ENCODE peak calls at places on chromosomes 16 and 17, in nine cellular contexts. U is thyroid gland; C is uterus; E is heart left ventricle; J is effector memory CD4-positive, alpha-beta T cell; P is CD4-positive, alpha-beta memory T cell; S is neuronal stem cell; B is pancreas; O is A549. K is an unnamed sample. For H3K9me3, the result is how much of the 10 kb centered on the place peaks cover.

GRCh38 chr16:1913327-1914083 is 4.7 kb downstream of the HS3ST6 start:
- DNase-seq in C (no peak), O (no peak), P (no peak), E (no peak), J (no peak), U (peak), S (no peak), B (peak), K (no peak)

GRCh38 chr16:58464916-58465731 is 34.8 kb upstream of the NDRG4 start:
- DNase-seq in C (peak), U (no peak), E (peak), O (peak), P (no peak), B (no peak), S (peak), J (no peak), K (peak)

GRCh38 chr17:1480747-1481465 is 11.6 kb downstream of the MYO1C start:
- DNase-seq in O (no peak), J (no peak), C (peak), P (no peak), U (no peak), S (no peak), B (no peak), E (no peak), K (peak)

GRCh38 chr17:45895304-45895968 is 1.1 kb downstream of the MAPT start:
- DNase-seq in S (peak), U (peak), B (no peak), C (no peak), O (peak), E (no peak), J (no peak), P (peak), K (peak)

GRCh38 chr16:72188512-72188911 is 16.6 kb upstream of the PMFBP1 start:
- DNase-seq in J (no peak), B (no peak), C (no peak), O (no peak), P (no peak), S (no peak), E (no peak), U (no peak), K (no peak)

GRCh38 chr16:11916524-11917285 is 949 bp upstream of the GSPT1 start:
- DNase-seq in O (peak), E (no peak), U (no peak), S (no peak), B (peak), P (no peak), C (no peak), J (no peak), K (peak)

GRCh38 chr16:18800674-18801196 is 614 bp downstream of the ARL6IP1 start:
- DNase-seq in E (no peak), C (no peak), P (no peak), U (peak), J (no peak), O (no peak), B (no peak), S (peak), K (peak)

GRCh38 chr16:85485379-85485778 is 127.7 kb upstream of the GSE1 start:
- DNase-seq in E (no peak), U (no peak), O (no peak), C (no peak), S (no peak), B (no peak), J (no peak), P (no peak), K (no peak)

GRCh38 chr16:66247516-66248089 is 118.9 kb upstream of the CDH5 start:
- DNase-seq in C (peak), U (no peak), S (no peak), P (no peak), J (no peak), E (no peak), B (no peak), O (no peak), K (peak)

GRCh38 chr17:76678330-76678729 is 32.4 kb downstream of the MXRA7 start:
- DNase-seq in S (no peak), U (no peak), P (peak), E (no peak), J (peak), C (no peak), O (no peak), B (no peak), K (no peak)

GRCh38 chr16:11672206-11673090 is 4.2 kb downstream of the SNN start:
- DNase-seq in P (peak), E (no peak), U (no peak), S (no peak), O (no peak), J (no peak), B (peak), C (no peak), K (no peak)

GRCh38 chr17:79829457-79829856 is 9.8 kb downstream of the CBX4 start:
- DNase-seq in B (no peak), C (no peak), J (no peak), S (no peak), U (no peak), O (no peak), P (no peak), E (no peak), K (no peak)

GRCh38 chr17:16649585-16649984 is 4.1 kb downstream of the ZNF624 start:
- DNase-seq in O (no peak), B (no peak), U (no peak), E (no peak), S (no peak), C (no peak), P (no peak), J (no peak), K (no peak)

GRCh38 chr16:71440669-71441347 is 1.0 kb downstream of the TLE7 start:
- DNase-seq in P (no peak), S (no peak), U (no peak), B (no peak), O (no peak), J (no peak), E (no peak), C (no peak), K (no peak)

GRCh38 chr16:75053791-75054555 is 55.1 kb downstream of the ZNRF1 start:
- DNase-seq in C (no peak), E (peak), S (no peak), B (no peak), P (no peak), O (no peak), J (no peak), U (peak), K (no peak)

GRCh38 chr17:49260922-49261291 is 30.3 kb upstream of the PHOSPHO1 start:
- DNase-seq in C (no peak), J (no peak), P (peak), B (no peak), U (peak), O (no peak), E (no peak), S (no peak), K (no peak)

GRCh38 chr17:12545877-12546513 is 119.7 kb upstream of the MYOCD start:
- DNase-seq in U (peak), S (peak), O (peak), E (no peak), B (peak), C (no peak), P (no peak), J (no peak), K (peak)

GRCh38 chr17:7620835-7621234 is 6.1 kb upstream of the FXR2 start:
- DNase-seq in B (no peak), P (no peak), O (no peak), J (no peak), E (no peak), C (no peak), U (no peak), S (no peak), K (no peak)

GRCh38 chr17:79927136-79927661 is 88.0 kb upstream of the CBX4 start:
- DNase-seq in C (no peak), E (no peak), U (no peak), B (no peak), O (no peak), S (no peak), P (no peak), J (no peak), K (no peak)

GRCh38 chr16:1300664-1301476 is 8.6 kb upstream of the UBE2I start:
- DNase-seq in S (peak), U (peak), E (peak), B (peak), C (no peak), J (peak), O (peak), P (peak), K (peak)

GRCh38 chr17:50956750-50957523 is 90.8 kb upstream of the TOB1 start:
- DNase-seq in S (no peak), E (peak), P (peak), J (peak), O (peak), B (no peak), U (peak), C (peak), K (peak)

GRCh38 chr17:21453144-21453982 is 77.2 kb downstream of the KCNJ12 start:
- DNase-seq in U (no peak), S (no peak), P (no peak), E (no peak), J (no peak), C (no peak), B (no peak), O (no peak), K (no peak)

GRCh38 chr17:8981443-8981842 is 15.9 kb upstream of the PIK3R5 start:
- DNase-seq in C (no peak), P (no peak), B (no peak), O (no peak), E (no peak), J (no peak), S (no peak), U (no peak), K (no peak)

GRCh38 chr17:49589556-49589885 is 13.8 kb downstream of the NXPH3 start:
- DNase-seq in O (no peak), E (no peak), U (no peak), J (no peak), B (no peak), P (no peak), C (no peak), S (no peak), K (no peak)

GRCh38 chr17:79042421-79043190 is 18.6 kb downstream of the C1QTNF1 start:
- DNase-seq in U (peak), B (peak), C (peak), J (peak), E (peak), O (peak), S (no peak), P (peak), K (peak)

GRCh38 chr16:678858-679807 is 1.1 kb upstream of the STUB1 start:
- DNase-seq in C (peak), E (peak), P (no peak), B (peak), J (peak), O (no peak), S (peak), U (peak), K (peak)

GRCh38 chr16:359871-360697 is 7.6 kb upstream of the AXIN1 start:
- DNase-seq in O (no peak), U (no peak), B (no peak), E (no peak), J (no peak), S (no peak), P (no peak), C (no peak), K (no peak)

GRCh38 chr16:84995666-84996065 is 15.7 kb downstream of the ZDHHC7 start:
- DNase-seq in U (no peak), C (no peak), J (no peak), P (peak), O (no peak), B (no peak), S (no peak), E (peak), K (no peak)

GRCh38 chr17:39404542-39405378 is 3.3 kb upstream of the FBXL20 start:
- DNase-seq in P (no peak), E (no peak), S (no peak), O (peak), U (no peak), B (no peak), C (no peak), J (no peak), K (peak)

GRCh38 chr16:89491238-89491869 is 993 bp upstream of the ANKRD11 start:
- DNase-seq in E (no peak), U (no peak), O (peak), C (no peak), J (no peak), S (peak), B (no peak), P (no peak), K (no peak)

GRCh38 chr16:53417011-53417410 is 17.3 kb upstream of the RBL2 start:
- DNase-seq in U (no peak), O (no peak), P (no peak), S (no peak), B (no peak), C (no peak), J (no peak), E (no peak), K (no peak)

DNA sequence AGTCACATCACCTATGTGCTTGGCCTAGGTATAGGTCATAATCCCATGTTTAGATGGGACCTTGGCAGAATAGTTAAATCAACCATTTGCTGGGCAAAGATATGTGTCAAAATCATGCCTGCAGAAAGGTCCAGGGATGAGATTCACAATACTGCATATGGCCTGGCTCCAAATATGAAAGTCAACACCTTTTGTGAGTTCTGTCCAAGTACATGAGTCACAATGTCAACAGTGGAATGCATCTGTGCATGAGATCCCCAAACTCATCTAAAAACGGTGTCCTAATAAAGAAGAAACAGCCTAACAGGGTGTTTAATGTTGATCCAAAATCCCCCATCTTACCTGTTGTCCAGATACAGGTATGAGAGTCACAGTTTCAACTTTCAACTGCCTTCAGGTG is 1847.5 kb downstream of the TP53TG3F start:
- DNase-seq in C (no peak), S (no peak), U (no peak), E (no peak), J (no peak), B (no peak), P (no peak), O (no peak), K (no peak)
- H3K9me3 ChIP-seq in C (under half), S (half or more), U (under half), E (under half), J (under half), B (under half), P (under half), O (under half), K (under half)

DNA sequence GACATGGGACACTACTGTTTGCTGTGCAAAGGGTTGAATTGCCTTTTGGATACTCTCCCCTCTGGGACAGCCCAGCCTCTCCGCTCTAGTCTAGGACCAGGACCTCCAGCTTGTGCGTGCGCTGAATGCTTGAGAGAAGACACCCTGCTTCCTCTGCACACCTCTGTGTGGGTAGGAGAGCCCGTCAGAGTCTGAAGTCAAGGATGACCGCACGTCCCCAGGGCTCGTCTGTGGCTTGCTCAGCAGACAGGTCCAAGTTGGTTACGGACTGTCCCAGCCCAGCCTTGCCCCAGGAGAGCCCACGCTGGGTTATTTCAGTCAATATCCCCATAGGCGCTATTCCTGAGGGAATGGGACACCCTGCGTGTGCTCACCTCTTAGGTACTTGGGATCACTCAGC is 3.7 kb downstream of the C16orf89 start:
- DNase-seq in S (no peak), O (no peak), E (no peak), J (no peak), C (no peak), B (no peak), P (no peak), U (peak), K (no peak)
- H3K9me3 ChIP-seq in S (under half), O (under half), E (under half), J (under half), C (under half), B (under half), P (under half), U (under half), K (under half)

DNA sequence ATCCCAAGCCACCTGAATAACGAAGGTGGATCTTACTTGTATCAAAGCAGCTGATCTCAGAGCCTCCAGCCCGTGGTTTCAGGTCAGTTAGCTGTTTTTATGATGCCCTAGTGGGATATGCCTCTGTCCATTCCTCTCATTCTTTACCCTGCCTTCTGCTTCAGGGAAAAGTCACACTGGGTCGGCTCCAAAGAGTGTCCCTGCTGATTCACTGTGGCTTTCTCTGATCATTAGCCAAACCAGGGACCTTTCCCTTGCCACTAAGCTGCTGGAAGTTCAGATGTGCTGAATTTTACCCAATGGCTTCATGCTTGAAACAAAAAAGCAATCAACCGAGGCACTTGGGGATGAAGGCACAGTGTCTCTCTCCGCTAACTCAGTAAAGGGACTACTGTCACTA is 170.2 kb upstream of the SALL1 start:
- DNase-seq in C (no peak), B (no peak), U (no peak), J (no peak), S (no peak), O (no peak), P (no peak), E (no peak), K (no peak)
- H3K9me3 ChIP-seq in C (under half), B (under half), U (under half), J (under half), S (under half), O (under half), P (under half), E (under half), K (under half)

DNA sequence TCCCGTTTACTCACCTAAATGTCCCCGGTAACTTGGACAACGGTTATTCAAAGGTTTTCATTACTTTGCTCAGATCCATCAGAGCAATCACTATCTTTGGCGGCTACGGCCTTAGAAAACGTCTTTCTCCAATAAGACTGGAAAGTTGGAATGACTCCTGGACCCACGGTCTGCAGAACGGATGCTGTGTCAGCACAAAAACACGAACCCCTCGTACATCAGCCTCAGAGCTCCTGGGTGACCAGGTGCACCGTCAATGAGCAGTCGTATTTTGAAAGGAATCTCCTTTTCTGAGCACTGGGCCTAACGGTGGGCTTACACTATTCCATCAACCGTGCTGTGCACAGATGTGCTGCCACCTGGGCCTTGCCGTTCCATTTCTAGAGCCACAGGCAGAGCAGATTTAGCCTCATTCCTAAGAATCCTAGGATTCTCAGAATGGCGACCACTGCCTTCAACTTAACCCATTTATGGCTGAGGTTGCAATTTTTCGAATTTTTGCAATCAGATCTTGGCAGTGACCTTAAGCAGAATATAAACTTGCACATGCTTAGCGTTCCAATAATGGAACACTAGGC is 110.8 kb upstream of the ZNF750 start:
- DNase-seq in S (no peak), B (no peak), C (peak), U (no peak), J (no peak), O (no peak), E (no peak), P (no peak), K (no peak)
- H3K9me3 ChIP-seq in S (under half), B (under half), C (under half), U (under half), J (under half), O (half or more), E (under half), P (under half), K (half or more)

GRCh38 chr17:32988481-32989101 is 3.1 kb upstream of the SPACA3 start:
- DNase-seq in C (no peak), U (no peak), O (no peak), B (no peak), S (no peak), J (no peak), P (no peak), E (no peak), K (no peak)
- H3K9me3 ChIP-seq in C (under half), U (under half), O (under half), B (under half), S (under half), J (under half), P (under half), E (under half), K (under half)

GRCh38 chr16:35788381-35788780 is 2329.0 kb downstream of the TP53TG3F start:
- DNase-seq in O (no peak), P (no peak), C (no peak), J (no peak), U (no peak), E (no peak), S (no peak), B (no peak), K (no peak)
- H3K9me3 ChIP-seq in O (under half), P (under half), C (under half), J (under half), U (under half), E (under half), S (half or more), B (under half), K (under half)

K was measured in MG63.